ENCODE peak calls at places on chromosomes 5 and 9, in five cellular contexts. One of them, this sample, is unnamed.

GRCh38 chr9:6014668-6015270 is 655 bp downstream of the RANBP6 start:
- DNase-seq in dorsolateral prefrontal cortex: no peak
- DNase-seq in heart left ventricle: no peak
- DNase-seq in astrocyte: peak
- DNase-seq in stomach: no peak
- DNase-seq in this sample: no peak

GRCh38 chr5:177454397-177455035 is 7.9 kb downstream of the PRR7 start:
- DNase-seq in heart left ventricle: peak
- DNase-seq in dorsolateral prefrontal cortex: peak
- DNase-seq in stomach: peak
- DNase-seq in astrocyte: peak
- DNase-seq in this sample: peak

GRCh38 chr9:89744730-89745129 is 139.9 kb downstream of the GADD45G start:
- DNase-seq in dorsolateral prefrontal cortex: no peak
- DNase-seq in stomach: no peak
- DNase-seq in astrocyte: no peak
- DNase-seq in heart left ventricle: no peak
- DNase-seq in this sample: no peak

GRCh38 chr5:119036101-119036762 is 34.7 kb upstream of the DMXL1 start:
- DNase-seq in dorsolateral prefrontal cortex: no peak
- DNase-seq in stomach: no peak
- DNase-seq in astrocyte: peak
- DNase-seq in heart left ventricle: no peak
- DNase-seq in this sample: no peak

GRCh38 chr5:68823301-68823700 is 270.5 kb upstream of the SLC30A5 start:
- DNase-seq in dorsolateral prefrontal cortex: no peak
- DNase-seq in astrocyte: no peak
- DNase-seq in heart left ventricle: no peak
- DNase-seq in stomach: no peak
- DNase-seq in this sample: no peak

GRCh38 chr5:105350406-105351140 is 1788.0 kb upstream of the NUDT12 start:
- DNase-seq in stomach: no peak
- DNase-seq in astrocyte: no peak
- DNase-seq in heart left ventricle: no peak
- DNase-seq in dorsolateral prefrontal cortex: no peak
- DNase-seq in this sample: no peak

GRCh38 chr9:1747568-1747967 is 267.6 kb upstream of the SMARCA2 start:
- DNase-seq in stomach: no peak
- DNase-seq in heart left ventricle: no peak
- DNase-seq in astrocyte: no peak
- DNase-seq in dorsolateral prefrontal cortex: no peak
- DNase-seq in this sample: no peak

GRCh38 chr5:73120222-73121108 is at the start of gene TMEM171:
- DNase-seq in dorsolateral prefrontal cortex: no peak
- DNase-seq in astrocyte: peak
- DNase-seq in heart left ventricle: no peak
- DNase-seq in stomach: peak
- DNase-seq in this sample: peak

GRCh38 chr9:79408200-79408599 is 163.6 kb upstream of the TLE4 start:
- DNase-seq in stomach: no peak
- DNase-seq in heart left ventricle: no peak
- DNase-seq in astrocyte: no peak
- DNase-seq in dorsolateral prefrontal cortex: no peak
- DNase-seq in this sample: no peak

GRCh38 chr5:16889972-16890519 is 46.0 kb downstream of the MYO10 start:
- DNase-seq in heart left ventricle: no peak
- DNase-seq in stomach: no peak
- DNase-seq in astrocyte: peak
- DNase-seq in dorsolateral prefrontal cortex: no peak
- DNase-seq in this sample: no peak

DNA sequence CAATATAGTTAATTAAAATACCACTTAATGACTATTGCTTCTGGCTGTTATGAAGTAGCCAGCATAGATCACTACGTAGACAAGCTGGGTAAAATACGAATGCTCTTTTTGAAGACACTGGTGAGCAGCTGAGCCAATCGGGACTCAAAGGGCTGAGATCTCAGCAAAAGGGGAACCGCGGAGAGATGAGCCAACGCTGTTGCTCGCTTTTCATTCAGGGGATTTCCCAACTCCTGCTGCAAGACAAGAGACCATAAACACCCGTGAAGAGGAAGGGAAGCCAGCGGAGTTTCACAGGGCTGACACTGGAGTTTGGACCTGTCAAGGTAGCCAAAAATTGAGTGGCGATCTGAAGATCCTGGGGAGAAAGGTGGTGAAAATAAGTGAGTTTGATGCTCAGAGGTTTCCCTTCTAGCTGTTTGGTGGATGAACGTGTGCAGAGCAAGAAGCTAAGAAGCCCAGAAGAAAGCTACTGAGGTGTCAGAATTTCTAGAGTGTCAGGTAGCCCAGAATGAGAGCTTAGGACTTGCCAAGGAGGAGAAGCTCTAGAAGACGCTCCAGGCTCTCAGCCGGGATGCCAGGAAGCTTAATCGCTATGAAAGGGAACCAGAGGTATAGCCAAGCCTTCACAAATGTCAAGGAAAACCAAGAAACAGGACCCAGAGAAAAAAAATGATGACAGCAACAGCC is 79.6 kb upstream of the RNU6ATAC start:
- DNase-seq in dorsolateral prefrontal cortex: no peak
- DNase-seq in astrocyte: no peak
- DNase-seq in heart left ventricle: peak
- DNase-seq in stomach: peak
- DNase-seq in this sample: peak
- H3K4me3 ChIP-seq in dorsolateral prefrontal cortex: no peak
- H3K4me3 ChIP-seq in astrocyte: no peak
- H3K4me3 ChIP-seq in heart left ventricle: no peak
- H3K4me3 ChIP-seq in stomach: no peak
- H3K4me3 ChIP-seq in this sample: no peak

GRCh38 chr9:12719431-12719830 is 26.2 kb downstream of the TYRP1 start:
- DNase-seq in heart left ventricle: no peak
- DNase-seq in dorsolateral prefrontal cortex: no peak
- DNase-seq in stomach: no peak
- DNase-seq in astrocyte: peak
- DNase-seq in this sample: no peak
- H3K4me3 ChIP-seq in heart left ventricle: no peak
- H3K4me3 ChIP-seq in dorsolateral prefrontal cortex: no peak
- H3K4me3 ChIP-seq in stomach: no peak
- H3K4me3 ChIP-seq in astrocyte: no peak
- H3K4me3 ChIP-seq in this sample: no peak

DNA sequence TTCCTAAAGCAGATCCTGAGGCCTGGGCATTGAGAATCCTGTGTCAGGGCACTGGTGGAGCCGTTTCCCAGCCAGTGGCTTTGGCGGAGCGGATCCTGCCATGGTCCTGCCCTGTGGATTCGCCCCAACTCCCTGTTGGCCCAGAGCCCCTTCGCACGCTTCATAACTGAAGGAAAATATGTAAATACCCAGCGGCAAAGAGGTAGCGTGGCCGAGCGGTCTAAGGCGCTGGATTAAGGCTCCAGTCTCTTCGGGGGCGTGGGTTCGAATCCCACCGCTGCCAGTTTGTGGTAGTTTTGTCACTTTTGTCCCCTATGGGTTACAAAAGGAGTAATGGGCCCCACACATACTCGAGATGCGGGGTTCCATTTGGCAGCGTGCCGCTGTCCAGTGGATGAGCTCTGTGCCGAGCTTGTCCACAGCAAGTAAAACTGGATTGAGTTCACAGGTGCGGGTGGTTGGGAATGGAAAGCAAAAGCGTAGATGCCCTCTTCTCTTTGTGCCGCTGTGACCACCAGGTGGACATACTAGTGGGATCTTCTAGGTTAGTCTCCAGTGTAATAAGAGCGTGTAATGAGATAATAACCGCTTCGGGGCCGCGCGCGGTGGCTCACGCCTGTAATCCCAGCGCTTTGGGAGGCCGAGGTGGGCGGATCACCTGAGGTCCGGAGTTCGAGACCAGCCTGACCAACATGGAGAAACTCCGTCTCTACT is 17.3 kb downstream of the TRIM7 start:
- DNase-seq in heart left ventricle: peak
- DNase-seq in astrocyte: peak
- DNase-seq in dorsolateral prefrontal cortex: peak
- DNase-seq in stomach: peak
- DNase-seq in this sample: peak
- H3K4me3 ChIP-seq in heart left ventricle: peak
- H3K4me3 ChIP-seq in astrocyte: peak
- H3K4me3 ChIP-seq in dorsolateral prefrontal cortex: peak
- H3K4me3 ChIP-seq in stomach: peak
- H3K4me3 ChIP-seq in this sample: no peak

GRCh38 chr5:167578977-167579700 is 712.3 kb upstream of the WWC1 start:
- DNase-seq in heart left ventricle: no peak
- DNase-seq in astrocyte: peak
- DNase-seq in dorsolateral prefrontal cortex: no peak
- DNase-seq in stomach: no peak
- DNase-seq in this sample: no peak
- H3K4me3 ChIP-seq in heart left ventricle: no peak
- H3K4me3 ChIP-seq in astrocyte: no peak
- H3K4me3 ChIP-seq in dorsolateral prefrontal cortex: no peak
- H3K4me3 ChIP-seq in stomach: no peak
- H3K4me3 ChIP-seq in this sample: no peak

DNA sequence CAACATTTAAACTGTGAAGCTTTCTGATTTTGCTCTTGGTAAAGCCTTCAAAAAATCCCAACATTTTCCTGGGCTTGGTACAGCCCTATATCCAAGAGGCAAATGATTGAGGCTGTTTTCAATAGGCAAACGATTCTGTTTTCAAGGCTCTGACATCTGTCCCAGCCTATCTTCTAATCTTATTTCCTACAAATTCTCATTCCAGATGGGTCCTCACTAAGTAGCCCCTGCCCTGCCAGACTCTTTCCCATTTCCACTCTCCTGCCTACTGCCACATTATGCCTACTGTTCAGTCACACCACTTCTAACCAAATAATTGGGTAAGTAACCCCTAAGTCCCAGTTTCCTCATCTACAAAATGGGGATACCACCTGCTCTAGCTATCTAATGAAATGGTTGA is 3.5 kb downstream of the GBA2 start:
- DNase-seq in stomach: no peak
- DNase-seq in heart left ventricle: no peak
- DNase-seq in dorsolateral prefrontal cortex: no peak
- DNase-seq in astrocyte: no peak
- DNase-seq in this sample: no peak
- H3K4me3 ChIP-seq in stomach: peak
- H3K4me3 ChIP-seq in heart left ventricle: peak
- H3K4me3 ChIP-seq in dorsolateral prefrontal cortex: peak
- H3K4me3 ChIP-seq in astrocyte: peak
- H3K4me3 ChIP-seq in this sample: no peak

GRCh38 chr5:150358261-150359095 is 981 bp downstream of the TCOF1 start:
- DNase-seq in astrocyte: peak
- DNase-seq in heart left ventricle: no peak
- DNase-seq in dorsolateral prefrontal cortex: no peak
- DNase-seq in stomach: no peak
- DNase-seq in this sample: no peak
- H3K4me3 ChIP-seq in astrocyte: peak
- H3K4me3 ChIP-seq in heart left ventricle: peak
- H3K4me3 ChIP-seq in dorsolateral prefrontal cortex: peak
- H3K4me3 ChIP-seq in stomach: peak
- H3K4me3 ChIP-seq in this sample: peak